ENCODE peak calls at places on chromosomes 12 and 14, in six cellular contexts. H is amniotic epithelial cell, U is cardiac muscle cell, S is A549, E is astrocyte of the spinal cord, X is breast epithelium. R is an unnamed sample.

GRCh38 chr14:77186911-77187648 is 5.5 kb downstream of the TMEM63C start:
- DNase-seq in E (peak; percentile 43), U (peak; percentile 23), H (peak; percentile 22), X (no peak), S (no peak), R (no peak)

GRCh38 chr12:53171725-53172329 is 8.7 kb upstream of the ZNF740 start:
- DNase-seq in E (peak; percentile 18), X (peak; percentile 66), U (no peak), S (no peak), H (peak; percentile 45), R (no peak)

GRCh38 chr12:122947352-122947792 is 18.9 kb downstream of the ABCB9 start:
- DNase-seq in H (no peak), U (no peak), S (no peak), E (no peak), X (peak; percentile 72), R (no peak)

GRCh38 chr14:63375772-63376171 is 57.0 kb upstream of the GPHB5 start:
- DNase-seq in H (peak; percentile 65), U (peak; percentile 4), E (no peak), X (no peak), S (no peak), R (no peak)

GRCh38 chr12:508145-508544 is 48.4 kb downstream of the B4GALNT3 start:
- DNase-seq in S (no peak), E (no peak), U (peak; percentile 6), X (no peak), H (peak; percentile 35), R (no peak)

GRCh38 chr12:77837876-77838291 is 7.2 kb downstream of the NAV3 start:
- DNase-seq in H (no peak), X (no peak), U (peak; percentile 34), E (no peak), S (no peak), R (no peak)

GRCh38 chr12:71312767-71313375 is 126.7 kb upstream of the LGR5 start:
- DNase-seq in S (no peak), X (no peak), U (peak; percentile 27), E (peak; percentile 3), H (peak; percentile 3), R (no peak)

GRCh38 chr12:46676797-46677520 is 148.8 kb downstream of the SLC38A4 start:
- DNase-seq in X (no peak), H (no peak), U (no peak), E (no peak), S (no peak), R (no peak)

GRCh38 chr14:56351861-56352260 is 227.7 kb upstream of the TMEM260 start:
- DNase-seq in E (peak; percentile 78), U (peak; percentile 68), S (no peak), X (no peak), H (peak; percentile 89), R (no peak)

GRCh38 chr12:105814283-105814682 is 324.5 kb downstream of the NUAK1 start:
- DNase-seq in S (no peak), U (no peak), X (no peak), H (no peak), E (no peak), R (no peak)

GRCh38 chr14:20345366-20345765 is 1.9 kb downstream of the PARP2 start:
- DNase-seq in U (no peak), X (no peak), H (no peak), E (no peak), S (no peak), R (no peak)

GRCh38 chr12:101567918-101568317 is 26.9 kb upstream of the MYBPC1 start:
- DNase-seq in E (no peak), U (no peak), H (no peak), X (no peak), S (no peak), R (no peak)

GRCh38 chr12:101064721-101065120 is 145.3 kb downstream of the SLC5A8 start:
- DNase-seq in U (no peak), E (no peak), S (no peak), X (no peak), H (no peak), R (no peak)

GRCh38 chr14:105857816-105858675 is 331.7 kb downstream of the TMEM121 start:
- DNase-seq in S (no peak), X (peak; percentile 47), H (no peak), U (no peak), E (no peak), R (no peak)

GRCh38 chr14:50904719-50905118 is 32.9 kb downstream of the ABHD12B start:
- DNase-seq in X (no peak), S (no peak), E (no peak), H (no peak), U (no peak), R (no peak)

GRCh38 chr12:3088251-3088650 is 11.1 kb downstream of the TSPAN9 start:
- DNase-seq in U (no peak), S (no peak), X (no peak), E (no peak), H (no peak), R (no peak)